ENCODE peak calls at places on chromosomes 4 and X, in four cellular contexts. R, O, G and M are unnamed samples.

GRCh38 chr4:186068581-186069402 is at the start of gene TLR3:
- DNase-seq in R (no peak), O (no peak), G (peak; percentile 28), M (peak; percentile 76)

GRCh38 chr4:141090473-141090872 is 42.8 kb downstream of the RNF150 start:
- DNase-seq in R (no peak), O (no peak), G (no peak), M (no peak)

GRCh38 chr4:100299019-100299418 is 108.8 kb upstream of the DDIT4L start:
- DNase-seq in R (no peak), O (no peak), G (no peak), M (no peak)

GRCh38 chr4:150033937-150034336 is 44.3 kb upstream of the DCLK2 start:
- DNase-seq in R (peak; percentile 36), O (peak; percentile 85), G (no peak), M (peak; percentile 55)

GRCh38 chr4:26753642-26754041 is 107.0 kb upstream of the STIM2 start:
- DNase-seq in R (no peak), O (no peak), G (no peak), M (no peak)

GRCh38 chrX:149618871-149619270 is 12.7 kb downstream of the TMEM185A start:
- DNase-seq in R (no peak), O (no peak), G (no peak), M (no peak)

GRCh38 chr4:41644288-41644914 is 104.1 kb downstream of the PHOX2B start:
- DNase-seq in R (peak; percentile 78), O (peak; percentile 65), G (no peak), M (peak; percentile 7)

GRCh38 chrX:29419774-29420553 is 795.4 kb upstream of the MAGEB2 start:
- DNase-seq in R (no peak), O (no peak), G (no peak), M (no peak)

GRCh38 chrX:29530520-29530919 is 684.8 kb upstream of the MAGEB2 start:
- DNase-seq in R (no peak), O (no peak), G (no peak), M (no peak)

GRCh38 chrX:40570346-40571093 is 10.2 kb upstream of the ATP6AP2 start:
- DNase-seq in R (no peak), O (no peak), G (no peak), M (no peak)

GRCh38 chrX:13215729-13216128 is 104.1 kb downstream of the ATXN3L start:
- DNase-seq in R (no peak), O (no peak), G (no peak), M (no peak)

GRCh38 chr4:85603437-85604336 is 128.7 kb downstream of the ARHGAP24 start:
- DNase-seq in R (no peak), O (no peak), G (peak; percentile 12), M (no peak)

GRCh38 chr4:102501635-102502382 is 650 bp downstream of the NFKB1 start:
- DNase-seq in R (peak; percentile 81), O (peak; percentile 78), G (peak; percentile 78), M (peak; percentile 89)

GRCh38 chr4:89539374-89539773 is 231.8 kb upstream of the GPRIN3 start:
- DNase-seq in R (no peak), O (no peak), G (no peak), M (peak; percentile 4)

GRCh38 chr4:156945532-156945931 is 26.1 kb downstream of the PDGFC start:
- DNase-seq in R (no peak), O (no peak), G (no peak), M (no peak)

GRCh38 chrX:5876984-5877655 is 351.5 kb downstream of the NLGN4X start:
- DNase-seq in R (no peak), O (peak; percentile 17), G (peak; percentile 17), M (no peak)

DNA sequence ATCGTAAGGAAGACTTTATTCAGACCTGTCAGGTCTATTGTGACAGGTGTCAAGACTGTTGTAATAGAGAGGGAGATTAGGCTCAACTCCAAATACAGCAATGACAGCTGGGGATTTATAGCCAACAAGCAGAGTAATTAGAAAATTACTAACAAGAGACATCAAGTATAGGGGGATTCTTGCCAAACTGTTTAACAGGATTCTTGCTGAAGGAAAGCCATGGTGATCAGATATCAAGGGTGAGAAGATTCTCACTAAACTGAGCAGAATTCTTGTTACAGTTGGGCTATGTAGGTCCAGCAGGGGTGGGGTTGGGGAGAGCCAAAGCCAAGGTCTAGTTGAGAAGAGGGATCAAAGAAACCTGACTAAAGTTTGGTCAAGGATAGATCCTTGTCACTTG is 461.0 kb upstream of the GALNT7 start:
- DNase-seq in R (no peak), O (no peak), G (no peak), M (no peak)
- H3K4me3 ChIP-seq in R (no peak overlapping the region), O (no peak overlapping the region), G (no peak overlapping the region), M (no peak overlapping the region)

DNA sequence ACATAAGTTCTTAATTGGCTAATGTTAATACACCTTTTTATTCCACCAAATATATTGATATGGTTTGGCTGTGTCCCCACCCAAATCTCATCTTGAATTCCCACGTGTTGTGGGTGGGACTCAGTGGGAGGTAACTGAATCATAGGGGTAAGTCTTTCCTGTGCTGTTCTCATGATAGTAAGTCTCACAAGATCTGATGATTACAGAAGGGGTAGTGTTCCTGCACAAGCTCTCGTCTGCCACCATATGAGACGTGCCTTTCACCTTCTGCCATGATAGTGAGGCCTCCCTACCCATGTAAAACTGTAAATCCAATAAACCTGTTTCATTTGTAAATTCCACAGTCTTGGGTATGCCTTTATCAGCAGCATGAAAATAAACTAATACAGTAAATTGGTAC is 11.3 kb downstream of the PPA2 start:
- DNase-seq in R (no peak), O (no peak), G (no peak), M (no peak)
- H3K4me1 ChIP-seq in R (peaks cover 29% of the 10 kb centered on the region), O (no peaks in the 10 kb centered on the region), G (no peaks in the 10 kb centered on the region), M (no peaks in the 10 kb centered on the region)

DNA sequence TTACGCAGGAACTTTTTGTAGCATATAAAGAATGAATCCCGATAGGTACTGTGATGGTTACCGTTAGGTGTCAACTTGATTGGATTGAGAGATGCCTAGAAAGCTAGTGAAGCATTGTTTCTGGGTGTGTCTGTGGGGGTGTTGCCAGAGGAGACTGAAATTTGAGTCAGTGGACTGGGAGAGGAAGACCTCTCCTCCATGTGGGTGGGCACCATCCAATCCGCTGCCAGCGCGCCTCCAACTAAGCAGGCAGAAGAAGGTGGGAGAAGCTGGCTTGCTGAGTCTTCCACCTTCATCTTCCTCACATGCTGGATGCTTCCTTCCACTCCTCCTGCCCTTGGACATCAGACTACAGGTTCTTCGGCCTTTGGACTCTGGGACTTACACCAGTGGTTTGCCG is 40.1 kb downstream of the WFS1 start:
- DNase-seq in R (no peak), O (no peak), G (no peak), M (no peak)
- H3K4me3 ChIP-seq in R (peak overlapping the region; percentile 59), O (no peak overlapping the region), G (no peak overlapping the region), M (no peak overlapping the region)

GRCh38 chr4:10101559-10102192 is 14.9 kb downstream of the WDR1 start:
- DNase-seq in R (no peak), O (no peak), G (no peak), M (no peak)

GRCh38 chr4:10104991-10105276 is 11.7 kb downstream of the WDR1 start:
- DNase-seq in R (no peak), O (no peak), G (no peak), M (no peak)

GRCh38 chr4:10102193-10102980 is 14.2 kb downstream of the WDR1 start:
- DNase-seq in R (no peak), O (no peak), G (no peak), M (no peak)

GRCh38 chr4:10104211-10104990 is 12.2 kb downstream of the WDR1 start:
- DNase-seq in R (no peak), O (no peak), G (no peak), M (no peak)

GRCh38 chr4:10102981-10103330 is 13.6 kb downstream of the WDR1 start:
- DNase-seq in R (no peak), O (no peak), G (no peak), M (no peak)
- H3K4me1 ChIP-seq in R (peaks cover 98% of the 10 kb centered on the region), O (peaks cover 13% of the 10 kb centered on the region), G (no peaks in the 10 kb centered on the region), M (peaks cover 31% of the 10 kb centered on the region)

DNA sequence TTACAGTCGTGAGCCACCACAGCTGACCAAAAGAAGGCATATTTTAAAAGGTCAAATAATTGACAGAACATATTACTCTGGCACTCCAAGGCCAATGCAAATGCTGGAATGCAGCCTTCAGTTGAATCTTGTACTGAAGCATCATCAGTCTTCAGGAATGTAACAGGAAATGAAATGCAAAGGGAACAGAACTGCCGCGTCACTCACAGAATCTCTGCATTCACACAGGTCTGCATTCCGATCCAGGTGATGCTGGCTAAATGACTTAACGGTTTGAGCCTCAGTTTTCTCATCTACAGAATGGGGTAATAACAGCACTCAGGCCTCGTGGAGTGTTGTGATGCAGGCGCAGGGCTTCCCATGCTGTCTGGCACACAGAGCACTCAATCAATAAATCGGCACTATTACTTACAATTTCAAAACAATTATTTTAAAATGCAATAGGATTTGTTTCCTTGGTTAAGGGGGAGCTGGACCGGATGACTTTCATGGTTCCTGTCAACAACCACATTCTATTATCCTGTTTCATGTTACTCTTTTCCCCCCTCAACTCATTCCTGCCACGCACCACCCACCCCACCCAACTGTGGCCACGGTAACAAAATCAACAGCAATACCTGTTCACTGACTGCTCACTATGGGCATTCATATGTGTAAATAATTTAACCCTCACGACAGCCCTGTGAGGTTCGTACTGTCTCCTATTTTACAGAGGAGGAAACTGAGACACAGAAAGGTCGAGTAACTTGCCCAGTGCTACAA is 32.5 kb downstream of the IGFBP7 start:
- DNase-seq in R (no peak), O (no peak), G (no peak), M (no peak)
- H3K4me3 ChIP-seq in R (no peak overlapping the region), O (no peak overlapping the region), G (no peak overlapping the region), M (no peak overlapping the region)

GRCh38 chr4:139208404-139208945 is 31.5 kb upstream of the ELF2 start:
- DNase-seq in R (no peak), O (peak; percentile 15), G (peak; percentile 27), M (peak; percentile 13)

GRCh38 chr4:139207873-139208403 is 30.9 kb upstream of the ELF2 start:
- DNase-seq in R (no peak), O (no peak), G (no peak), M (no peak)

GRCh38 chr4:139207247-139207646 is 30.2 kb upstream of the ELF2 start:
- DNase-seq in R (no peak), O (no peak), G (no peak), M (no peak)

GRCh38 chr4:139210486-139210885 is 33.5 kb upstream of the ELF2 start:
- DNase-seq in R (no peak), O (no peak), G (no peak), M (no peak)

DNA sequence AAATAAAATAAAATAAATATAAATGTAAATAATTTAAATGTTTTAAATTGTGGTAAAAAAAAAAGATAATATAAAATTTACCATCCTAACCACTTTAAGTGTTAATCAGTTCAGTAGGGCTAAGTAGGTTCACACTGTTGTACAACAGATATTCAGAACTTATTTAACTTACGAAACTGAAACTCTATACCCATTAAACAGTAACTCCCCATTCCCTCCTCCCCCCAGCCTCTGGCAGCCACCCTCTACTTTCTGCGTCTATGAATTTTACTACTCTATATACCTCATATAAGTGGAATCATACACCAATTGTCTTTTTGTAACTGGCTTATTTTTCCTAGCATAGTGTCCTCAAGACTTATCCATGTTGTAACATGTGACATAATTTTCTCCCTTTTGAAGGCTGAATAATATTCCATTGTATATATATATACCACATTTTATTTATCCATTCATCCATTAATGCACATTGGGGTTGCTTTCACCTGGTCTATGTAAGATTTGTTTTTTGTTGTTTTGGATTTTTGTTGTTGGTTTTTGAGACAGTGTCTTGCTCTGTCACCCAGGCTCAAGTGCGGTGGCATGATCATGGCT is 32.5 kb upstream of the ELF2 start:
- DNase-seq in R (no peak), O (no peak), G (no peak), M (no peak)
- H3K4me1 ChIP-seq in R (no peaks in the 10 kb centered on the region), O (peaks cover 8% of the 10 kb centered on the region), G (peaks cover 33% of the 10 kb centered on the region), M (no peaks in the 10 kb centered on the region)